ENCODE peak calls at places on chromosomes 11 and 22, in four cellular contexts. One of them, this sample, is unnamed.

GRCh38 chr11:120222916-120223315 is 12.1 kb downstream of the OAF start:
- DNase-seq in H1: no peak
- DNase-seq in GM12878: no peak
- DNase-seq in HepG2: no peak
- DNase-seq in this sample: no peak

GRCh38 chr11:724063-724732 is 18.2 kb downstream of the EPS8L2 start:
- DNase-seq in H1: no peak
- DNase-seq in HepG2: no peak
- DNase-seq in GM12878: no peak
- DNase-seq in this sample: no peak

GRCh38 chr11:70481625-70482528 is 83.5 kb downstream of the CTTN start:
- DNase-seq in H1: no peak
- DNase-seq in GM12878: no peak
- DNase-seq in HepG2: no peak
- DNase-seq in this sample: no peak

GRCh38 chr11:8870461-8871282 is 40.3 kb upstream of the AKIP1 start:
- DNase-seq in GM12878: no peak
- DNase-seq in HepG2: no peak
- DNase-seq in H1: peak; percentile 34
- DNase-seq in this sample: peak; percentile 71

GRCh38 chr11:40403321-40403720 is 1056.1 kb downstream of the LRRC4C start:
- DNase-seq in GM12878: no peak
- DNase-seq in HepG2: no peak
- DNase-seq in H1: no peak
- DNase-seq in this sample: no peak

GRCh38 chr11:35031869-35032268 is 107.1 kb upstream of the CD44 start:
- DNase-seq in GM12878: no peak
- DNase-seq in HepG2: no peak
- DNase-seq in H1: no peak
- DNase-seq in this sample: no peak

GRCh38 chr11:9251306-9251705 is 13.8 kb downstream of the DENND5A start:
- DNase-seq in HepG2: no peak
- DNase-seq in H1: no peak
- DNase-seq in GM12878: no peak
- DNase-seq in this sample: no peak

GRCh38 chr11:117814766-117815261 is 9.7 kb downstream of the FXYD2 start:
- DNase-seq in HepG2: peak; percentile 54
- DNase-seq in H1: no peak
- DNase-seq in GM12878: peak; percentile 96
- DNase-seq in this sample: no peak

GRCh38 chr22:49333206-49333605 is 494.5 kb downstream of the BRD1 start:
- DNase-seq in GM12878: no peak
- DNase-seq in H1: no peak
- DNase-seq in HepG2: no peak
- DNase-seq in this sample: no peak

DNA sequence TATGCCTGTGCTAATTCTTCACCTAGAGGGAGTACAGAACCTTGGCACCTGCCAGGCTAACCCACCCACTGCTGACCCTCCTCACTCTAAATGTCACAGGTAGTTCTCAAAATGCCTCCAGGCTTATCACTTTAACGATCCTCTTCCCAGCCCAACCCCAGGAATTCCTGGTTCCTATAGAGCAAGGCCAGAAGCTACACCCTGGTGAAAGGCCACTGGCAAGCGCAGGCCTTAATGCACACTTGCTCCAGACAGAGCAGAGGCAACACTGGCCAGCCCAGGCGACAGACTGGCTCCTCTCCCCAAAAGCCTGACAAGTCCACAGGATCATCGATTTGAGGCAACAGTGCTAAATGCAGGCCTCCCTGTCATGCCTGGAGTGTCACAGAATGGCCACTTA is 38.8 kb downstream of the PACSIN2 start:
- DNase-seq in HepG2: no peak
- DNase-seq in H1: no peak
- DNase-seq in GM12878: no peak
- DNase-seq in this sample: no peak
- TF ChIP-seq SUZ12 in HepG2: no peak
- TF ChIP-seq SUZ12 in H1: no peak
- TF ChIP-seq SUZ12 in GM12878: no peak
- TF ChIP-seq SUZ12 in this sample: no peak

DNA sequence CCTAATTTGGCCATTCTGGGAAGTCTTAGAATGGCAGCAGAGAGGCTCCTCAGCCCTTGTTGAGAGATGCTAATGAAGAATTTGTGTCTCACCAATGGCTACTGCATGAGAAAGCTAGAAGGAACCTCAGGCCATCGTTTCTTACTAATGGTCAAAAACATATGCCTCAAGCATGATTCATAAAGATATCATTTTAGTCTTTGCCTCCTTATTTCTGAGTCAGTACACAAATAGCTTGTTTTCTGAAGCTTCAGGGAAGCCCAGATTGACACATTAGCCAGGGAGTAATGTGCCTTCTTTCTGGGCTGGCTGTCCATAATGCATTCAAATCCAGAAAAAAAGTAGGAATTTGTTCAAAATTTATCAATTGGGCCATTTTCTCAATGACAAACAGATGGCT is 169.4 kb upstream of the ZBED5 start:
- DNase-seq in H1: no peak
- DNase-seq in GM12878: no peak
- DNase-seq in HepG2: no peak
- DNase-seq in this sample: no peak
- TF ChIP-seq SP1 in H1: no peak
- TF ChIP-seq SP1 in GM12878: no peak
- TF ChIP-seq SP1 in HepG2: no peak
- TF ChIP-seq SP1 in this sample: no peak

GRCh38 chr11:65069217-65069616 is 10.9 kb upstream of the NAALADL1 start:
- DNase-seq in GM12878: no peak
- DNase-seq in H1: no peak
- DNase-seq in HepG2: peak; percentile 63
- DNase-seq in this sample: no peak
- TF ChIP-seq SUZ12 in GM12878: no peak
- TF ChIP-seq SUZ12 in H1: no peak
- TF ChIP-seq SUZ12 in HepG2: no peak
- TF ChIP-seq SUZ12 in this sample: no peak

DNA sequence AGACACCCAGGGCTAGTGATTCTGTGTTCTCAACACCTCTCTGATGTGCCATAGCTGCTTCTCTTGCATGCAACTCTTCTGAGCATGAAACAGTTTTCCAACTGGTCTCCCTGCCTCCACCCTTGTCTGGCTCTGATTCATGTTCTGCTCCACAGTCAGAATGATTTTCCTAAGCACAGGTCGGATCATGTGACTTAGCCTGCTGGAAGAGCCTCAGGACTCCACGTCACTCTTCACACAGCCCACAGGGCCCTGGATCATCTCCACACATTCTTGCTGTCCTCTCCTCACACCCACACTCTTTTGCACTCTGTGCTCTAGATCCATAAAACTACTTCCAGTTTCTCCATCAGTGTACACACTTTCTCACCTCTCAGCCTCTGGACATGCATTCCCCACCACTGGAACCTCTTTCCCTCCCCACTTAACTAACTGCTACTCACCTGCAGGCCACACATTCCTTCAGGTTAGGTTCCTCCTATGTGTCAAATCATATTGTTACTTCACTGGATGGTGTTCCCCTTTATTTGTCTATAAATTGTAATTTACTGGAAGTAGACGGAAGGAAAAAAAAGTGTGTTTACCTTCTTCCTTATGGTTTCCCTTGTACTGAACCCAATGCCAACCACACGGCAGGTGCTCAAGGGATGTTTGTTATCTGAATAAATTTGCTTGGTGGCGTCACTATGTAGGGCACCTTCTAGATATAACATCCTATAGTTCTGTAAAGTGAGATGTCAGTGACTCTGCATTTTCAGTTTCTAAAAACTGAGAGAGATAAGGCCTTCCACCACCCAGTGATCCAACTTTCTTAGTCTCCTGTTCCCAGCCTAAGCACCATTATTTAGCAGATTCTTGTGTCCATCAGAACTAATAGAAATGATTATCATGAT is 133.7 kb downstream of the ETS1 start:
- DNase-seq in HepG2: no peak
- DNase-seq in H1: no peak
- DNase-seq in GM12878: no peak
- DNase-seq in this sample: no peak
- TF ChIP-seq SP1 in HepG2: no peak
- TF ChIP-seq SP1 in H1: no peak
- TF ChIP-seq SP1 in GM12878: no peak
- TF ChIP-seq SP1 in this sample: no peak

DNA sequence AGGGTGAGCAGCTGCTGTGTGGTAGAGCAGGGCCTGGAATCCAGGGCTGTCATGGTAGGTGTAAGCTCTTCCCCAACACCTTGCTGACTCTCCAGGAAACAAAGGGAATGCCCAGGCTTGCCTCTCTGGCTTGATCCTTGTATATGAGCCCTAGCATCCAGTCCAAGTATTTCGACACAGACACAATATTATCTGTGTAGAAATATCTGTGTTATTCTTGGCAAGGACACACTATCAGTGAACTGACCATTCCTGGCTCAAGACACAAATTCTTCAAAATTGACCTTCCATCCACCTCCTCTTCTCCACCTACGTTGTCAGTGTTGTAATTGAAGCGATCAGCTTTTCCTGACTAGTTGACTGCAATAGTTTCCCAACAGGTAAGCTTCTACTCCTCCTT is 312.0 kb upstream of the NARS2 start:
- DNase-seq in H1: no peak
- DNase-seq in GM12878: no peak
- DNase-seq in HepG2: no peak
- DNase-seq in this sample: no peak
- TF ChIP-seq SUZ12 in H1: no peak
- TF ChIP-seq SUZ12 in GM12878: no peak
- TF ChIP-seq SUZ12 in HepG2: no peak
- TF ChIP-seq SUZ12 in this sample: no peak

DNA sequence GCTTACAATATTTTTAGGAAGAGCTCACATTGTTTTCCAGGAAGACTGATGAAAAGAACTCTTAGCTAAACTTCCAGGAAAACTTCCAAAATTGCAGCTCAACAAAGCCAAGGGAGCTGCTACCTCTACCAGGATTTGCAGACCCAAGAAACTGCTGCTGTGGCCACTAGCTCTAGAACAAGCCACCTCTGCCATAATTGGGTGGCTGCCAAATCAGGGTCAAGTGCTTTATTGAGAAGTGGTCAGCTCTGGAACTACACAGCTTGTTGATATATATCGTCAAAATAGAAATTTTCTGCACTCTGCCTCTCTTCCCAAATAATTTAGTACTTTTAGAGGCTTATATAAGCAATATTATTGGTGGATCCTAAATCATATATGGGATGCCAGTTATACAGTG is 371.8 kb upstream of the CHORDC1 start:
- DNase-seq in HepG2: no peak
- DNase-seq in H1: no peak
- DNase-seq in GM12878: no peak
- DNase-seq in this sample: peak; percentile 12
- TF ChIP-seq SP1 in HepG2: no peak
- TF ChIP-seq SP1 in H1: no peak
- TF ChIP-seq SP1 in GM12878: no peak
- TF ChIP-seq SP1 in this sample: no peak